ENCODE peak calls at places on chromosome 15, in four cellular contexts. Z is esophagus squamous epithelium, N is breast epithelium, G is astrocyte. B is an unnamed sample.
A peak's percentile ranks its signal among the peaks of the same experiment; 100 is the strongest.

GRCh38 chr15:40046721-40047412 is 7.9 kb upstream of the SRP14 start:
- DNase-seq in N (no peak), Z (no peak), G (peak; percentile 81), B (no peak)

GRCh38 chr15:88863412-88863811 is 31.9 kb downstream of the HAPLN3 start:
- DNase-seq in G (no peak), N (no peak), Z (no peak), B (no peak)

GRCh38 chr15:35430301-35430700 is 115.7 kb downstream of the DPH6 start:
- DNase-seq in N (no peak), Z (no peak), G (no peak), B (no peak)

GRCh38 chr15:100716456-100717085 is 114.2 kb downstream of the ASB7 start:
- DNase-seq in N (peak; percentile 14), G (no peak), Z (no peak), B (no peak)

GRCh38 chr15:65404196-65404872 is 18.4 kb downstream of the IGDCC4 start:
- DNase-seq in N (no peak), G (no peak), Z (no peak), B (no peak)

GRCh38 chr15:90038639-90039095 is 37.5 kb downstream of the ZNF710 start:
- DNase-seq in G (no peak), N (no peak), Z (no peak), B (no peak)

GRCh38 chr15:40743921-40744809 is 10.9 kb downstream of the RMDN3 start:
- DNase-seq in Z (no peak), N (no peak), G (peak; percentile 53), B (peak; percentile 63)

GRCh38 chr15:78408961-78409360 is 29.1 kb upstream of the IREB2 start:
- DNase-seq in N (no peak), G (no peak), Z (no peak), B (no peak)

GRCh38 chr15:96497951-96498350 is 167.5 kb downstream of the NR2F2 start:
- DNase-seq in N (no peak), Z (no peak), G (no peak), B (no peak)

GRCh38 chr15:73915085-73915484 is 11.2 kb upstream of the LOXL1 start:
- DNase-seq in G (no peak), Z (no peak), N (no peak), B (no peak)

GRCh38 chr15:28989239-28989830 is 103.6 kb downstream of the APBA2 start:
- DNase-seq in G (no peak), N (no peak), Z (no peak), B (no peak)

GRCh38 chr15:29348308-29348914 is 78.8 kb upstream of the NSMCE3 start:
- DNase-seq in Z (no peak), G (no peak), N (no peak), B (no peak)

GRCh38 chr15:85831415-85832113 is 36.8 kb upstream of the KLHL25 start:
- DNase-seq in G (peak; percentile 30), Z (no peak), N (peak; percentile 60), B (peak; percentile 40)

GRCh38 chr15:40637221-40637745 is 43.2 kb downstream of the KNL1 start:
- DNase-seq in G (peak; percentile 23), Z (no peak), N (no peak), B (no peak)

GRCh38 chr15:34147371-34148140 is 45.7 kb downstream of the PGBD4 start:
- DNase-seq in G (peak; percentile 64), Z (no peak), N (no peak), B (no peak)

GRCh38 chr15:84659904-84660781 is 2.1 kb upstream of the NMB start:
- DNase-seq in Z (no peak), N (no peak), G (no peak), B (no peak)

GRCh38 chr15:34584996-34585395 is 1.5 kb upstream of the GOLGA8B start:
- DNase-seq in G (no peak), Z (no peak), N (no peak), B (no peak)

GRCh38 chr15:88225484-88225883 is 31.1 kb downstream of the NTRK3 start:
- DNase-seq in Z (no peak), N (no peak), G (no peak), B (no peak)

GRCh38 chr15:88586401-88587162 is 34.6 kb upstream of the AEN start:
- DNase-seq in G (peak; percentile 34), Z (no peak), N (no peak), B (no peak)

GRCh38 chr15:58551764-58552504 is 120.1 kb downstream of the LIPC start:
- DNase-seq in G (peak; percentile 98), N (no peak), Z (no peak), B (peak; percentile 62)

GRCh38 chr15:77823736-77824135 is 191.0 kb upstream of the LINGO1 start:
- DNase-seq in N (no peak), G (no peak), Z (no peak), B (no peak)

GRCh38 chr15:89105147-89105546 is 16.9 kb downstream of the ABHD2 start:
- DNase-seq in G (peak; percentile 98), N (no peak), Z (no peak), B (no peak)

GRCh38 chr15:44541282-44541958 is 4.5 kb downstream of the EIF3J start:
- DNase-seq in Z (no peak), N (no peak), G (peak; percentile 85), B (no peak)

GRCh38 chr15:65827065-65827464 is 35.0 kb upstream of the DENND4A start:
- DNase-seq in N (no peak), G (no peak), Z (no peak), B (no peak)

DNA sequence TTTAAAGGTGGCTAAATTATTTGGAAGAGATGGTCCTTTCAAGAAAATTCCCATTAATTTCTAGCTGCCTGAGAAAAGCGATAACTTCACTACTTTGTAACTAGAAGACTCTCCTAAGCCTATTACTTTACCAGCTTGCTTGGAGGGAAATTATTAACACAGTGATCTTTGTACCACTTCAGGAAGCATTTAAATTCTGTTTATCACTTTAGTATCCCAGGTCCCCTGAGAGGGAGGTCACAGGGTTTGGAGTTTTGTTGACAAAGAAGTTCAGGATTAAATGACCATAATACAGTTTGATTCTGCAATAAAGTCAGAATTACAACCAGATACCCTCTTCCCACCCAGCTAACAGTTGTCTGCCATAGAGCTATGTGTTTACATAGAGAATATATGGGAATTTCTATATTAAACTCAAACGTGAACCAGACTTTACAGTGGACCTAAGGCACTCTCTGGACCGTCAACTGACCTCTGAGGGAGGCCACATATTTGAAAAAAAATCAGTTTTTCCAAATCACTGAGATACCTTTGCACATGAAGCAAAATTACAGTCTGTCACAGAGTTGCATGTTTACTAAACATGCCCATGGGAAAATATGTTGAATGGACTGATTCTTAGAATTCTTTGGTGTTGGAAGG is 3.0 kb downstream of the SLC27A2 start:
- DNase-seq in N (no peak), G (no peak), Z (no peak), B (no peak)
- H3K4me3 ChIP-seq in N (no peak overlapping the region), G (no peak overlapping the region), Z (no peak overlapping the region), B (no peak overlapping the region)

DNA sequence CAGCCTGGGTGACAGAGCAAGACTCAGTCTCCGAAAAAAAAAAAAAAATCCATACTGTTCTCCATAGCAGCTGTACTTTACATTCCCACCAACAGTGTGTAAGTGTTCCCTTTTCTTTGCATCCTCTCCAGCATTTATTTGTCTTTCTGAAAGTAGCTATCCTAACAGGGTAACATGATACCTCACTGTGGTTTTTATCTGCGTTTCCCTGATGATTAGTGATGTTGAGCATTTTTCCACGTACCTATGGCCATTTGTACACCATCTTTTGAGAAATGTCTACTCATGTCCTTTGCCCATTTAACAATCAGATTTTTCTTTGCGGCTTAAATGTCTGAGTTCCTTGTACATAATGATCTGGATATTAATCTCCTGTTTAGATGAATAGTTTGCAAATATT is 119.3 kb downstream of the RFX7 start:
- DNase-seq in N (no peak), Z (no peak), G (peak; percentile 18), B (no peak)
- H3K9me3 ChIP-seq in N (peaks cover 33% of the 10 kb centered on the region), Z (peaks cover 14% of the 10 kb centered on the region), G (peaks cover 4% of the 10 kb centered on the region), B (peaks cover 43% of the 10 kb centered on the region)

GRCh38 chr15:31169558-31169957 is 68.0 kb upstream of the TRPM1 start:
- DNase-seq in Z (no peak), N (no peak), G (no peak), B (no peak)
- H3K4me3 ChIP-seq in Z (no peak overlapping the region), N (no peak overlapping the region), G (no peak overlapping the region), B (no peak overlapping the region)

GRCh38 chr15:63663906-63664305 is 66.7 kb downstream of the FBXL22 start:
- DNase-seq in G (no peak), Z (no peak), N (no peak), B (no peak)
- H3K9me3 ChIP-seq in G (no peaks in the 10 kb centered on the region), Z (no peaks in the 10 kb centered on the region), N (no peaks in the 10 kb centered on the region), B (no peaks in the 10 kb centered on the region)

GRCh38 chr15:57424628-57425405 is 48.5 kb downstream of the CGNL1 start:
- DNase-seq in Z (no peak), N (no peak), G (no peak), B (no peak)
- H3K4me3 ChIP-seq in Z (no peak overlapping the region), N (no peak overlapping the region), G (no peak overlapping the region), B (no peak overlapping the region)

GRCh38 chr15:27894645-27895044 is 204.5 kb downstream of the OCA2 start:
- DNase-seq in Z (no peak), N (no peak), G (no peak), B (no peak)

GRCh38 chr15:27884726-27885125 is 214.4 kb downstream of the OCA2 start:
- DNase-seq in N (no peak), G (no peak), Z (no peak), B (no peak)

GRCh38 chr15:27885226-27885625 is 213.9 kb downstream of the OCA2 start:
- DNase-seq in Z (no peak), N (no peak), G (no peak), B (no peak)

DNA sequence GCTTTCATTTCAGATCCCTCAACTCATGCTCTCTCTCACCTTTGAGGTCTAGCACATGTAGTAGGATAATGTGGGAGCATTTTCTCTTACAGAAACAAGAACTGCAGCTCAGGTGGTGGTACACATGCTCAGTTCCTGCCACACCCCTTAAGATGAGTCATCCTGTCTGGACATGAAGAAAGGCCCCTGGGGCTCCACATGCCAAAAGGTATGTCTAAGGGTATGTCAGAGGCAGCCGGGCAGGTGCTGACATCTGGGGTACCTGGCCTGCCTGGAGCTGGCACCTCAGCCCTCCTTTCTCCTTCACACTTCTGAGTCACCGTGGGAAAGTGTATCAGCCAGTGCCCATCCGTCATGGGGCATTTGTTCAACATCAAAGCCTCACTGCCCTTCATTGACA is 209.9 kb downstream of the OCA2 start:
- DNase-seq in N (no peak), G (no peak), Z (no peak), B (no peak)
- H3K9me3 ChIP-seq in N (peaks cover 38% of the 10 kb centered on the region), G (no peaks in the 10 kb centered on the region), Z (peaks cover 19% of the 10 kb centered on the region), B (no peaks in the 10 kb centered on the region)

GRCh38 chr15:45801543-45801942 is 166.7 kb downstream of the SQOR start:
- DNase-seq in N (no peak), Z (no peak), G (no peak), B (no peak)
- H3K4me3 ChIP-seq in N (no peak overlapping the region), Z (no peak overlapping the region), G (no peak overlapping the region), B (no peak overlapping the region)

DNA sequence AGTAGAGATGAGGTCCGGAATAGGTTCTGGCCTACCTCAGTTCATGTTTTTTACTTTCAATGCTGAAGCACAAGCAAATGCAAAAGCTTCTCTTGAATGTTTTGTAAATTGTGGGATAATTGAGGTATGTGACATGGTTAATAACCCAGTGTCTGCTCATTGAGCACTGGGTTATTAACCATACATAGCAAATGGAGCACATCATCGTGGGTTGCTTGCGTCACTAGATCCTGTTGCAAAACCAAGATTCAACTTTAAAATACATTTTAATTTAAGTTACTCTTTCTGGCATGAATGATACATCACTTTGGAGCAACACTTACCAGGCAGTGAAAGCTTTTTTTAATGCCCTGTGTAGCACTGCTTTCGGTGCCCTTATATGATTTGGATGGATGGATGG is 165.6 kb downstream of the IGF1R start:
- DNase-seq in Z (no peak), G (no peak), N (no peak), B (no peak)
- H3K9me3 ChIP-seq in Z (no peaks in the 10 kb centered on the region), G (no peaks in the 10 kb centered on the region), N (no peaks in the 10 kb centered on the region), B (no peaks in the 10 kb centered on the region)

B was measured in MG63.